ENCODE peak calls at places on chromosomes 1 and 21, in seven cellular contexts. One of them, this sample, is unnamed.

GRCh38 chr1:47731730-47732129 is 265.5 kb downstream of the TRABD2B start:
- DNase-seq in neuronal stem cell: no peak
- DNase-seq in H9: no peak
- DNase-seq in IMR-90: no peak
- DNase-seq in mesenchymal stem cell: no peak
- DNase-seq in H1: no peak
- DNase-seq in trophoblast cell: no peak
- DNase-seq in this sample: no peak

GRCh38 chr1:119080586-119080985 is 59.9 kb downstream of the WARS2 start:
- DNase-seq in neuronal stem cell: no peak
- DNase-seq in H9: peak
- DNase-seq in IMR-90: peak
- DNase-seq in mesenchymal stem cell: peak
- DNase-seq in H1: no peak
- DNase-seq in trophoblast cell: peak
- DNase-seq in this sample: peak

GRCh38 chr1:176831150-176831549 is 333.4 kb downstream of the ASTN1 start:
- DNase-seq in neuronal stem cell: no peak
- DNase-seq in H9: no peak
- DNase-seq in IMR-90: no peak
- DNase-seq in mesenchymal stem cell: no peak
- DNase-seq in H1: no peak
- DNase-seq in trophoblast cell: no peak
- DNase-seq in this sample: peak

GRCh38 chr1:214615111-214615510 is 12.1 kb downstream of the CENPF start:
- DNase-seq in neuronal stem cell: no peak
- DNase-seq in H9: no peak
- DNase-seq in IMR-90: peak
- DNase-seq in mesenchymal stem cell: no peak
- DNase-seq in H1: no peak
- DNase-seq in trophoblast cell: no peak
- DNase-seq in this sample: no peak

GRCh38 chr1:11187000-11187399 is 2.2 kb upstream of the ANGPTL7 start:
- DNase-seq in neuronal stem cell: no peak
- DNase-seq in H9: no peak
- DNase-seq in IMR-90: no peak
- DNase-seq in mesenchymal stem cell: no peak
- DNase-seq in H1: no peak
- DNase-seq in trophoblast cell: no peak
- DNase-seq in this sample: no peak

GRCh38 chr1:25971044-25971881 is 26.6 kb downstream of the PAFAH2 start:
- DNase-seq in neuronal stem cell: no peak
- DNase-seq in H9: peak
- DNase-seq in IMR-90: peak
- DNase-seq in mesenchymal stem cell: no peak
- DNase-seq in H1: no peak
- DNase-seq in trophoblast cell: no peak
- DNase-seq in this sample: no peak

GRCh38 chr1:180600301-180600700 is 31.5 kb upstream of the XPR1 start:
- DNase-seq in neuronal stem cell: no peak
- DNase-seq in H9: no peak
- DNase-seq in IMR-90: no peak
- DNase-seq in mesenchymal stem cell: no peak
- DNase-seq in H1: no peak
- DNase-seq in trophoblast cell: no peak
- DNase-seq in this sample: no peak

GRCh38 chr1:100265562-100265930 is 470 bp upstream of the RTCA start:
- DNase-seq in neuronal stem cell: no peak
- DNase-seq in H9: no peak
- DNase-seq in IMR-90: peak
- DNase-seq in mesenchymal stem cell: no peak
- DNase-seq in H1: no peak
- DNase-seq in trophoblast cell: peak
- DNase-seq in this sample: no peak

GRCh38 chr1:159211331-159212136 is 6.9 kb downstream of the ACKR1 start:
- DNase-seq in neuronal stem cell: peak
- DNase-seq in H9: peak
- DNase-seq in IMR-90: peak
- DNase-seq in mesenchymal stem cell: peak
- DNase-seq in H1: peak
- DNase-seq in trophoblast cell: peak
- DNase-seq in this sample: peak

GRCh38 chr1:10663668-10664035 is 132.8 kb downstream of the CASZ1 start:
- DNase-seq in neuronal stem cell: no peak
- DNase-seq in H9: peak
- DNase-seq in IMR-90: peak
- DNase-seq in mesenchymal stem cell: peak
- DNase-seq in H1: peak
- DNase-seq in trophoblast cell: no peak
- DNase-seq in this sample: peak

GRCh38 chr1:3690282-3691065 is 38.2 kb downstream of the TP73 start:
- DNase-seq in neuronal stem cell: no peak
- DNase-seq in H9: no peak
- DNase-seq in IMR-90: no peak
- DNase-seq in mesenchymal stem cell: no peak
- DNase-seq in H1: no peak
- DNase-seq in trophoblast cell: no peak
- DNase-seq in this sample: no peak

GRCh38 chr1:159996653-159997052 is 35.1 kb downstream of the PIGM start:
- DNase-seq in neuronal stem cell: no peak
- DNase-seq in H9: no peak
- DNase-seq in IMR-90: peak
- DNase-seq in mesenchymal stem cell: peak
- DNase-seq in H1: peak
- DNase-seq in trophoblast cell: peak
- DNase-seq in this sample: peak

GRCh38 chr1:21260405-21261129 is 29.7 kb downstream of the ECE1 start:
- DNase-seq in neuronal stem cell: no peak
- DNase-seq in H9: no peak
- DNase-seq in IMR-90: no peak
- DNase-seq in mesenchymal stem cell: no peak
- DNase-seq in H1: no peak
- DNase-seq in trophoblast cell: no peak
- DNase-seq in this sample: no peak

GRCh38 chr21:36964832-36965719 is 1.4 kb downstream of the HLCS start:
- DNase-seq in neuronal stem cell: no peak
- DNase-seq in H9: no peak
- DNase-seq in IMR-90: no peak
- DNase-seq in mesenchymal stem cell: no peak
- DNase-seq in H1: no peak
- DNase-seq in trophoblast cell: peak
- DNase-seq in this sample: peak

GRCh38 chr1:21655748-21656147 is 13.4 kb downstream of the RAP1GAP start:
- DNase-seq in neuronal stem cell: no peak
- DNase-seq in H9: peak
- DNase-seq in IMR-90: no peak
- DNase-seq in mesenchymal stem cell: no peak
- DNase-seq in H1: no peak
- DNase-seq in trophoblast cell: no peak
- DNase-seq in this sample: peak

GRCh38 chr1:191579019-191579418 is 579.2 kb upstream of the RGS18 start:
- DNase-seq in neuronal stem cell: no peak
- DNase-seq in H9: no peak
- DNase-seq in IMR-90: no peak
- DNase-seq in mesenchymal stem cell: no peak
- DNase-seq in H1: no peak
- DNase-seq in trophoblast cell: no peak
- DNase-seq in this sample: no peak

GRCh38 chr21:14975136-14975905 is 89.5 kb downstream of the NRIP1 start:
- DNase-seq in neuronal stem cell: no peak
- DNase-seq in H9: no peak
- DNase-seq in IMR-90: no peak
- DNase-seq in mesenchymal stem cell: no peak
- DNase-seq in H1: no peak
- DNase-seq in trophoblast cell: no peak
- DNase-seq in this sample: no peak
- H2BK5ac ChIP-seq in neuronal stem cell: no peak
- H2BK5ac ChIP-seq in H9: no peak
- H2BK5ac ChIP-seq in IMR-90: no peak
- H2BK5ac ChIP-seq in mesenchymal stem cell: no peak
- H2BK5ac ChIP-seq in H1: no peak
- H2BK5ac ChIP-seq in trophoblast cell: no peak
- H2BK5ac ChIP-seq in this sample: no peak

GRCh38 chr1:220278991-220279390 is 6.7 kb upstream of the RAB3GAP2 start:
- DNase-seq in neuronal stem cell: no peak
- DNase-seq in H9: no peak
- DNase-seq in IMR-90: peak
- DNase-seq in mesenchymal stem cell: peak
- DNase-seq in H1: no peak
- DNase-seq in trophoblast cell: no peak
- DNase-seq in this sample: no peak

GRCh38 chr1:220283616-220284015 is 11.4 kb upstream of the RAB3GAP2 start:
- DNase-seq in neuronal stem cell: no peak
- DNase-seq in H9: no peak
- DNase-seq in IMR-90: peak
- DNase-seq in mesenchymal stem cell: no peak
- DNase-seq in H1: no peak
- DNase-seq in trophoblast cell: no peak
- DNase-seq in this sample: no peak

GRCh38 chr1:220275430-220275829 is 3.2 kb upstream of the RAB3GAP2 start:
- DNase-seq in neuronal stem cell: no peak
- DNase-seq in H9: no peak
- DNase-seq in IMR-90: no peak
- DNase-seq in mesenchymal stem cell: no peak
- DNase-seq in H1: no peak
- DNase-seq in trophoblast cell: no peak
- DNase-seq in this sample: no peak

GRCh38 chr1:220280249-220280648 is 8.0 kb upstream of the RAB3GAP2 start:
- DNase-seq in neuronal stem cell: no peak
- DNase-seq in H9: no peak
- DNase-seq in IMR-90: no peak
- DNase-seq in mesenchymal stem cell: no peak
- DNase-seq in H1: no peak
- DNase-seq in trophoblast cell: no peak
- DNase-seq in this sample: no peak

GRCh38 chr1:220281159-220281574 is 8.9 kb upstream of the RAB3GAP2 start:
- DNase-seq in neuronal stem cell: no peak
- DNase-seq in H9: no peak
- DNase-seq in IMR-90: peak
- DNase-seq in mesenchymal stem cell: peak
- DNase-seq in H1: no peak
- DNase-seq in trophoblast cell: peak
- DNase-seq in this sample: peak
- H2BK5ac ChIP-seq in neuronal stem cell: no peak
- H2BK5ac ChIP-seq in H9: no peak
- H2BK5ac ChIP-seq in IMR-90: no peak
- H2BK5ac ChIP-seq in mesenchymal stem cell: no peak
- H2BK5ac ChIP-seq in H1: no peak
- H2BK5ac ChIP-seq in trophoblast cell: no peak
- H2BK5ac ChIP-seq in this sample: no peak

GRCh38 chr1:2376931-2377672 is 14.3 kb downstream of the MORN1 start:
- DNase-seq in neuronal stem cell: no peak
- DNase-seq in H9: no peak
- DNase-seq in IMR-90: no peak
- DNase-seq in mesenchymal stem cell: no peak
- DNase-seq in H1: no peak
- DNase-seq in trophoblast cell: no peak
- DNase-seq in this sample: no peak
- H2BK5ac ChIP-seq in neuronal stem cell: peak
- H2BK5ac ChIP-seq in H9: no peak
- H2BK5ac ChIP-seq in IMR-90: no peak
- H2BK5ac ChIP-seq in mesenchymal stem cell: no peak
- H2BK5ac ChIP-seq in H1: peak
- H2BK5ac ChIP-seq in trophoblast cell: no peak
- H2BK5ac ChIP-seq in this sample: no peak

GRCh38 chr1:186424539-186424938 is 36.4 kb downstream of the PDC start:
- DNase-seq in neuronal stem cell: no peak
- DNase-seq in H9: no peak
- DNase-seq in IMR-90: no peak
- DNase-seq in mesenchymal stem cell: peak
- DNase-seq in H1: no peak
- DNase-seq in trophoblast cell: no peak
- DNase-seq in this sample: no peak
- H2BK5ac ChIP-seq in neuronal stem cell: no peak
- H2BK5ac ChIP-seq in H9: no peak
- H2BK5ac ChIP-seq in IMR-90: no peak
- H2BK5ac ChIP-seq in mesenchymal stem cell: no peak
- H2BK5ac ChIP-seq in H1: no peak
- H2BK5ac ChIP-seq in trophoblast cell: no peak
- H2BK5ac ChIP-seq in this sample: no peak

GRCh38 chr1:238343869-238344268 is 453.1 kb upstream of the ZP4 start:
- DNase-seq in neuronal stem cell: no peak
- DNase-seq in H9: no peak
- DNase-seq in IMR-90: no peak
- DNase-seq in mesenchymal stem cell: no peak
- DNase-seq in H1: no peak
- DNase-seq in trophoblast cell: no peak
- DNase-seq in this sample: no peak

GRCh38 chr1:238336531-238336930 is 445.8 kb upstream of the ZP4 start:
- DNase-seq in neuronal stem cell: no peak
- DNase-seq in H9: no peak
- DNase-seq in IMR-90: no peak
- DNase-seq in mesenchymal stem cell: no peak
- DNase-seq in H1: no peak
- DNase-seq in trophoblast cell: no peak
- DNase-seq in this sample: no peak

GRCh38 chr1:238345837-238346236 is 455.1 kb upstream of the ZP4 start:
- DNase-seq in neuronal stem cell: no peak
- DNase-seq in H9: no peak
- DNase-seq in IMR-90: no peak
- DNase-seq in mesenchymal stem cell: no peak
- DNase-seq in H1: no peak
- DNase-seq in trophoblast cell: no peak
- DNase-seq in this sample: no peak

GRCh38 chr1:238340989-238341388 is 450.3 kb upstream of the ZP4 start:
- DNase-seq in neuronal stem cell: no peak
- DNase-seq in H9: no peak
- DNase-seq in IMR-90: no peak
- DNase-seq in mesenchymal stem cell: no peak
- DNase-seq in H1: no peak
- DNase-seq in trophoblast cell: no peak
- DNase-seq in this sample: no peak

GRCh38 chr1:238341395-238341794 is 450.7 kb upstream of the ZP4 start:
- DNase-seq in neuronal stem cell: no peak
- DNase-seq in H9: no peak
- DNase-seq in IMR-90: no peak
- DNase-seq in mesenchymal stem cell: no peak
- DNase-seq in H1: no peak
- DNase-seq in trophoblast cell: no peak
- DNase-seq in this sample: no peak
- H2BK5ac ChIP-seq in neuronal stem cell: no peak
- H2BK5ac ChIP-seq in H9: no peak
- H2BK5ac ChIP-seq in IMR-90: no peak
- H2BK5ac ChIP-seq in mesenchymal stem cell: no peak
- H2BK5ac ChIP-seq in H1: no peak
- H2BK5ac ChIP-seq in trophoblast cell: no peak
- H2BK5ac ChIP-seq in this sample: no peak

GRCh38 chr1:209766051-209766450 is 10.2 kb downstream of the TRAF3IP3 start:
- DNase-seq in neuronal stem cell: no peak
- DNase-seq in H9: no peak
- DNase-seq in IMR-90: no peak
- DNase-seq in mesenchymal stem cell: no peak
- DNase-seq in H1: no peak
- DNase-seq in trophoblast cell: no peak
- DNase-seq in this sample: no peak
- H2BK5ac ChIP-seq in neuronal stem cell: no peak
- H2BK5ac ChIP-seq in H9: no peak
- H2BK5ac ChIP-seq in IMR-90: no peak
- H2BK5ac ChIP-seq in mesenchymal stem cell: no peak
- H2BK5ac ChIP-seq in H1: no peak
- H2BK5ac ChIP-seq in trophoblast cell: no peak
- H2BK5ac ChIP-seq in this sample: no peak

This sample was measured in mesendoderm.